ENCODE peak calls at places on chromosomes 3 and 15, in ten cellular contexts. M, L, S, O, G, T, Z, H, N and Y are unnamed samples.

GRCh38 chr3:69890691-69891090 is 108.8 kb upstream of the SAMMSON start:
- DNase-seq in M (peak), L (no peak), S (no peak), O (no peak), G (no peak), T (no peak), Z (no peak), H (peak), N (no peak), Y (no peak)

GRCh38 chr3:69090021-69090420 is 5.3 kb downstream of the ARL6IP5 start:
- DNase-seq in M (peak), L (no peak), S (no peak), O (peak), G (no peak), T (peak), Z (no peak), H (peak), N (no peak), Y (no peak)

GRCh38 chr15:75203908-75204263 is 2.2 kb downstream of the C15orf39 start:
- DNase-seq in M (no peak), L (no peak), S (no peak), O (no peak), G (no peak), T (no peak), Z (no peak), H (no peak), N (no peak), Y (no peak)

GRCh38 chr3:146334151-146334550 is 83.2 kb upstream of the PLSCR4 start:
- DNase-seq in M (peak), L (no peak), S (no peak), O (peak), G (no peak), T (peak), Z (no peak), H (no peak), N (peak), Y (no peak)

GRCh38 chr3:69425249-69425648 is 39.4 kb upstream of the FRMD4B start:
- DNase-seq in M (peak), L (peak), S (peak), O (peak), G (no peak), T (peak), Z (no peak), H (no peak), N (peak), Y (no peak)

GRCh38 chr15:69190091-69190490 is 29.7 kb downstream of the GLCE start:
- DNase-seq in M (no peak), L (no peak), S (no peak), O (no peak), G (no peak), T (no peak), Z (no peak), H (no peak), N (no peak), Y (no peak)

GRCh38 chr3:105619651-105620050 is 249.2 kb downstream of the CBLB start:
- DNase-seq in M (no peak), L (no peak), S (no peak), O (no peak), G (no peak), T (no peak), Z (no peak), H (no peak), N (no peak), Y (no peak)

GRCh38 chr3:58022490-58022889 is 14.3 kb downstream of the FLNB start:
- DNase-seq in M (no peak), L (no peak), S (no peak), O (no peak), G (no peak), T (peak), Z (no peak), H (no peak), N (no peak), Y (no peak)

GRCh38 chr3:191869738-191870418 is 408.9 kb downstream of the PYDC2 start:
- DNase-seq in M (no peak), L (no peak), S (no peak), O (no peak), G (no peak), T (no peak), Z (no peak), H (no peak), N (no peak), Y (no peak)

GRCh38 chr3:36032180-36032895 is 348.0 kb upstream of the STAC start:
- DNase-seq in M (no peak), L (no peak), S (no peak), O (no peak), G (no peak), T (no peak), Z (no peak), H (no peak), N (no peak), Y (no peak)

GRCh38 chr3:115512565-115513410 is 110.5 kb upstream of the GAP43 start:
- DNase-seq in M (peak), L (no peak), S (peak), O (peak), G (no peak), T (peak), Z (peak), H (no peak), N (peak), Y (no peak)

GRCh38 chr3:171230857-171231256 is 204.3 kb upstream of the SLC2A2 start:
- DNase-seq in M (no peak), L (no peak), S (no peak), O (no peak), G (peak), T (peak), Z (no peak), H (no peak), N (no peak), Y (no peak)

GRCh38 chr15:33068531-33068990 is 126.0 kb downstream of the FMN1 start:
- DNase-seq in M (no peak), L (peak), S (peak), O (peak), G (peak), T (peak), Z (no peak), H (peak), N (peak), Y (no peak)

GRCh38 chr3:138089091-138089490 is 26.3 kb downstream of the DZIP1L start:
- DNase-seq in M (peak), L (no peak), S (no peak), O (peak), G (no peak), T (peak), Z (no peak), H (peak), N (no peak), Y (no peak)

GRCh38 chr3:194682651-194683310 is 2.9 kb upstream of the FAM43A start:
- DNase-seq in M (peak), L (peak), S (peak), O (peak), G (peak), T (peak), Z (peak), H (peak), N (peak), Y (peak)

GRCh38 chr15:78050851-78051250 is 26.7 kb downstream of the TBC1D2B start:
- DNase-seq in M (no peak), L (no peak), S (no peak), O (no peak), G (no peak), T (no peak), Z (no peak), H (no peak), N (no peak), Y (no peak)

GRCh38 chr15:63371297-63371918 is 10.2 kb downstream of the CA12 start:
- DNase-seq in M (peak), L (no peak), S (no peak), O (peak), G (no peak), T (peak), Z (no peak), H (no peak), N (no peak), Y (no peak)

GRCh38 chr3:197354195-197355059 is 56.0 kb upstream of the DLG1 start:
- DNase-seq in M (peak), L (peak), S (no peak), O (peak), G (no peak), T (no peak), Z (no peak), H (no peak), N (peak), Y (peak)

DNA sequence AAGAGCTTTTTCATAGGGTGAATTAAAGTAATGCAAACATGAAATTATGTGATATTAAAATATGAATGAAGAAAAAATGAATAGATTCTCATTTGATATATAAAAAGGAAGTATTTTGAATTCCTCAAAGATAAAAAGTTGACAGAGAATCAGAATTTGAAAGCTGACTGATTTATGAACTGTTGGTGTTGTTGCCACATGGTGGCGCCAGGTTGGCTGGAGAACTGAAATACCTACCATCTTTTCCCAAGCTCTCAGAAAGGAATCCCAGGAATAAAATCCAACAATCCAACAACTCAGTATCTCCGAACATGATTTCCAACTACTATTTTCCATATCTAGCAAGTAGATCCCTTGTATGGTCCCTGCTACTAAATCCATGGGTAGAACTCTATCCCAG is 3.1 kb downstream of the MYRIP start:
- DNase-seq in M (no peak), L (peak), S (no peak), O (no peak), G (no peak), T (peak), Z (no peak), H (no peak), N (peak), Y (no peak)
- TF ChIP-seq CTCF in M (no peak), L (peak), S (peak), O (no peak), G (no peak), T (peak), Z (peak), H (peak), N (peak), Y (peak)

DNA sequence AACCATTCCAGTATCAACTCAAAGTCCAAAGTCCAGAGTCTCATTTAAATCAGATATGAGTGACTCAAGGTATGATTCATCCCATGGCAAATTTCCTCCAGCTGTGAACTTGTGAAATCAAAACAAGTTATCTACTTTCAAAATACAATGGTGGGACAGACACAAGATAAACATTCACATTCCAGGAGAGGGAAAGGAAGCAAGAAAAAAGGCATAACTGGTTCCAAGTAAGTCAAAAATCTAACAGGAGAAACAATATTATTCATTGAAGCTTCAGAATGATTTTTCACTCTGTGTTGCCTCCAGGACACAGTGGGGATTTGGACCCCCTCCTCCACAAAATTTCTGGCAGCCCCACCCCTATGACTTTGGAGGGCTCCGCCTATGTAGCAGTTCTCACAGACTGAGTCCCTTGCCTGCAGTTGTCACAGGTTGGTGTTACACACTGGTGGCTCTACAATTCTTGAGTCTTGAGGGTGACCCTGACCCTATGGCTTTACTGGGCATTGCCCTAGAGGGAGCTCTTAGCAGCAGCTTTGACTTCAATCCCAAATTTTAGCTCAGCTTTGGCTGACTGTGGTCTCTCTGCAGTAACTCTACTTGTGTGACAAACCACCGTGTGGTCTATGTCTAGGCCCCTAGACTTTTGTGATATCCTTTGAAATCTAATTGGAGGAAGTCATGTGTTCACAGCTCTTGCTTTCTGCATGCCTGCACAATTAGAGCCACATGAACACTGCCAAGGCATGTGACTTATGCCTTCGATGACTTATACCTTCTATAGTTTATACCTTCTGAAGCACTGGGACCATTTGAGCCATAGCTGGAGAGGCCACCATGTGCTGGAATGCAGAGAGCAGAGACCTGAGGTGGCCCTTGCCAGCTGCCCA is 644.2 kb downstream of the GRM7 start:
- DNase-seq in M (no peak), L (no peak), S (no peak), O (peak), G (no peak), T (peak), Z (no peak), H (peak), N (no peak), Y (no peak)
- TF ChIP-seq CTCF in M (no peak), L (no peak), S (peak), O (no peak), G (no peak), T (no peak), Z (no peak), H (no peak), N (no peak), Y (no peak)

GRCh38 chr15:57143511-57144078 is 225.2 kb downstream of the TCF12 start:
- DNase-seq in M (no peak), L (no peak), S (no peak), O (no peak), G (no peak), T (no peak), Z (no peak), H (no peak), N (no peak), Y (no peak)

GRCh38 chr15:57135800-57136199 is 217.4 kb downstream of the TCF12 start:
- DNase-seq in M (no peak), L (no peak), S (no peak), O (no peak), G (no peak), T (no peak), Z (no peak), H (no peak), N (no peak), Y (no peak)

GRCh38 chr15:57134877-57135276 is 216.4 kb downstream of the TCF12 start:
- DNase-seq in M (no peak), L (no peak), S (no peak), O (no peak), G (no peak), T (no peak), Z (no peak), H (no peak), N (no peak), Y (no peak)

GRCh38 chr15:57133127-57133968 is 214.9 kb downstream of the TCF12 start:
- DNase-seq in M (peak), L (no peak), S (no peak), O (no peak), G (no peak), T (no peak), Z (peak), H (no peak), N (peak), Y (no peak)

GRCh38 chr15:57138260-57138895 is 219.9 kb downstream of the TCF12 start:
- DNase-seq in M (peak), L (peak), S (peak), O (peak), G (no peak), T (peak), Z (peak), H (peak), N (peak), Y (no peak)
- TF ChIP-seq CTCF in M (peak), L (peak), S (peak), O (peak), G (peak), T (peak), Z (peak), H (peak), N (peak), Y (peak)

DNA sequence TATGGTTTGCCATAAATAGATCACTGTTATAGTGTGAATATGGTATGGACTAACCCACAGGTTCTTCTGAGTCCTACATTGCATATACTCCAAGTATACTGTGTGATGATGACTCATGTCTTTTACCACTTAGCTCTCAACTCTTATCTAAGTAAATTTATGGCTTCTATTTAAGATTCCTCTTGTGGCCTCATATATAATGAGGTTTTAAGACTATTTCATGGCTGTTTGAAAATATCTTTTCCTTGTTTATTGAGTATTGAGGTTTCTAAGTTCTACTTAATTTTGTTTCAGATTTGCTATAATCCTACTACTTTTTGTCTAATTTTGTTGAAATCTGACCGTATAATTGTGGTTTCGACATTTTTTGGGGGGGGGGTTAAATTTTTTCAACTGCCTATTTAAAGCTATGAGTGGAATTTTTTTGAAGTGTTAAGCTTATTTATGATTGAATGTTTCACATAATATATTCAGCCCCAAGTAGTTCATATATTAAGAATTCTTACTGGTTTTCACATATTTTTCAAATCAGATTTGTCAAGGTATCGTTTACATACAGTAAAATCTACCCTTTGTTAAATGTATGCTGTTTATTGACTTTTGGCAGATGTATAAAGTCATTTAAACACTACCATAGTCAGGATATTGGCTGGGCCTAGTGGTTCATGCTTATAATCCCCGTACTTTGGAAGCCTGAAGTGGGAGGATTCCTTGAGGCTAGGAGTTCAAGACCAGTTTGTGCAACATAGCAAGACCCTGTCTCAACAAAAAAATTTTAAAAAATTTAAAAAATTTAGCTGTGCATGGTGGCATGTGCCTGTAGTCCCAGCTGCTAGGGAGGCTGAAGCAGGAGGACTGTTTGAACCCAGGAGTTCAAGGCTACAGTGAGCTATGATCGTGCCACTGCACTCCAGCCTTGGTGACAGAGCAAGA is 11.7 kb downstream of the SLC25A36 start:
- DNase-seq in M (peak), L (no peak), S (no peak), O (peak), G (no peak), T (peak), Z (no peak), H (peak), N (no peak), Y (no peak)
- TF ChIP-seq CTCF in M (no peak), L (no peak), S (no peak), O (no peak), G (no peak), T (no peak), Z (no peak), H (no peak), N (no peak), Y (no peak)

GRCh38 chr3:54538346-54538745 is 389.5 kb downstream of the LRTM1 start:
- DNase-seq in M (no peak), L (no peak), S (peak), O (no peak), G (no peak), T (no peak), Z (no peak), H (no peak), N (no peak), Y (no peak)
- TF ChIP-seq CTCF in M (no peak), L (no peak), S (peak), O (no peak), G (no peak), T (no peak), Z (peak), H (no peak), N (no peak), Y (peak)

DNA sequence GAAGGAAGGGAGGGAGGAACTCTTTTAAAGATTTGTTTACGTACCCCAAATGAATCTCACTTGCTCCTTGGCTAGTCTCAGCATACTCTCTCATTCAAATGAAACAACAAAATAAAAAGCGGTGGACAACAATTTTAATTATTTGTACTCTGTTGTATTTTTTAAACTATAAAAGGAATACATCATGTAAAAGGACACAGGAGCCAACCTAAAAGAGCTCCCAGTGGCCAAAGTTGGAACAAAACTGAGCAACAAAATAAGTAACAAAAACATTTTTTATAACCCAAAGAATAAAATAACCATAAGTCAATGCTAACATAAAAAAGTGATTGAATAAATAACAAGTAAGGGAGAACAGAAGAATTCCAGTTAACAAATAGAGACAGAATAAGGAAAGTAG is 24.4 kb upstream of the SSUH2 start:
- DNase-seq in M (no peak), L (no peak), S (no peak), O (no peak), G (no peak), T (no peak), Z (no peak), H (no peak), N (no peak), Y (no peak)
- TF ChIP-seq CTCF in M (no peak), L (no peak), S (no peak), O (no peak), G (no peak), T (no peak), Z (no peak), H (no peak), N (no peak), Y (no peak)

GRCh38 chr3:39107056-39107873 is at the start of the genes GORASP1 and TTC21A:
- DNase-seq in M (peak), L (peak), S (peak), O (peak), G (peak), T (peak), Z (peak), H (peak), N (peak), Y (peak)
- TF ChIP-seq CTCF in M (peak), L (no peak), S (no peak), O (no peak), G (no peak), T (no peak), Z (peak), H (no peak), N (peak), Y (no peak)

DNA sequence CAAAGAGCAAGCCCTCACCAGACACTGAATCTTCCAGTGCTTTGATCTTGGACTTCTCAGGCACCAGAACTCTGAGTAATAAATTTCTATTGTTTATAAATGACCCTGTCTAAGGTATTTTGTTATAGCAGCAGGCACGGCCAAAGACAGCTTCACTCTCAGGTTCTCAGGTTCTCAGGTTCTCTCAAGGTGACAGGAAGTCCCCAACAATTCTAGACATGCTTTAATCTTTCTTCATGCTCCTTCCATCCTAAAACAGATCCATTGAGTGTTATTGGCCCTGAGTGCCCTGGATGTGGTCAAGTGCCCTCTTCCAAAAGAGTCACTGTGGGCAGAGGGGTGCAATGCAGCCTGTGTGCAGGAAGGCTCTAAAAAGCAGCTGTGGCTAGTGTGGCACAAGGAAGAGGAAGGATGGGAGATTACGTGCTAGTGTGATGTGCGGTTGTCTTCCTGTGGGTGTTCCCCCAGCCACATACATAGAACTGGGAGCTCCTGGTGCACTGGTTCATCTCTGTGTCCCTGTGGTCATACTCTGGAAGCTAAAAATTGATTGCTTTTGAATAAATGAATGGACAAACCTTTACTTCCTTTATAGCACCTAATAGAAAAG is 11.0 kb upstream of the RAB7A start:
- DNase-seq in M (no peak), L (peak), S (no peak), O (no peak), G (no peak), T (no peak), Z (no peak), H (no peak), N (no peak), Y (no peak)
- TF ChIP-seq CTCF in M (no peak), L (no peak), S (no peak), O (no peak), G (no peak), T (no peak), Z (no peak), H (no peak), N (no peak), Y (no peak)

GRCh38 chr15:31383150-31383549 is 56.5 kb downstream of the KLF13 start:
- DNase-seq in M (no peak), L (no peak), S (no peak), O (no peak), G (no peak), T (no peak), Z (no peak), H (no peak), N (no peak), Y (peak)
- TF ChIP-seq CTCF in M (no peak), L (no peak), S (no peak), O (no peak), G (no peak), T (no peak), Z (no peak), H (no peak), N (no peak), Y (no peak)